ENCODE peak calls at places on chromosome 2, in four cellular contexts. U, H, I and N are unnamed samples.

GRCh38 chr2:147051248-147051647 is 793.6 kb upstream of the ACVR2A start:
- DNase-seq in U (no peak), H (no peak), I (no peak), N (no peak)

GRCh38 chr2:17311771-17312511 is 206.3 kb downstream of the RAD51AP2 start:
- DNase-seq in U (no peak), H (no peak), I (no peak), N (no peak)

GRCh38 chr2:221318751-221319150 is 253.4 kb downstream of the EPHA4 start:
- DNase-seq in U (no peak), H (no peak), I (no peak), N (no peak)

GRCh38 chr2:165193178-165193777 is 10.6 kb downstream of the SCN3A start:
- DNase-seq in U (no peak), H (no peak), I (no peak), N (peak)

GRCh38 chr2:595831-596592 is 81.2 kb downstream of the TMEM18 start:
- DNase-seq in U (no peak), H (peak), I (no peak), N (no peak)

GRCh38 chr2:127361929-127362328 is 25.8 kb downstream of the MAP3K2 start:
- DNase-seq in U (no peak), H (no peak), I (no peak), N (no peak)

GRCh38 chr2:165328272-165328671 is 89.1 kb downstream of the SCN2A start:
- DNase-seq in U (no peak), H (no peak), I (no peak), N (no peak)

GRCh38 chr2:161956751-161957150 is 117.3 kb downstream of the DPP4 start:
- DNase-seq in U (no peak), H (no peak), I (no peak), N (no peak)

GRCh38 chr2:101759162-101759561 is 61.7 kb downstream of the MAP4K4 start:
- DNase-seq in U (no peak), H (no peak), I (no peak), N (no peak)

GRCh38 chr2:144512421-144513272 is 7.3 kb downstream of the ZEB2 start:
- DNase-seq in U (no peak), H (no peak), I (no peak), N (no peak)

GRCh38 chr2:144290276-144290675 is 229.6 kb downstream of the ZEB2 start:
- DNase-seq in U (no peak), H (no peak), I (no peak), N (no peak)

GRCh38 chr2:191811807-191812602 is 34.9 kb downstream of the CAVIN2 start:
- DNase-seq in U (peak), H (peak), I (peak), N (no peak)

GRCh38 chr2:113980946-113981345 is 91.1 kb downstream of the ACTR3 start:
- DNase-seq in U (no peak), H (no peak), I (no peak), N (no peak)

GRCh38 chr2:64204006-64204632 is 59.9 kb upstream of the PELI1 start:
- DNase-seq in U (no peak), H (no peak), I (no peak), N (peak)

GRCh38 chr2:126761981-126762878 is 106.3 kb downstream of the GYPC start:
- DNase-seq in U (no peak), H (no peak), I (no peak), N (no peak)

GRCh38 chr2:234287650-234288049 is 209.2 kb downstream of the ARL4C start:
- DNase-seq in U (no peak), H (no peak), I (no peak), N (no peak)

GRCh38 chr2:43898134-43898957 is 59.6 kb downstream of the ABCG8 start:
- DNase-seq in U (peak), H (peak), I (peak), N (no peak)

GRCh38 chr2:239916205-239917127 is 108.7 kb downstream of the NDUFA10 start:
- DNase-seq in U (no peak), H (no peak), I (no peak), N (no peak)

GRCh38 chr2:240915526-240916335 is 9.6 kb downstream of the CROCC2 start:
- DNase-seq in U (no peak), H (no peak), I (no peak), N (no peak)

GRCh38 chr2:39706350-39706749 is 40.6 kb downstream of the TMEM178A start:
- DNase-seq in U (no peak), H (no peak), I (no peak), N (no peak)

GRCh38 chr2:120959426-120959825 is 223.8 kb downstream of the GLI2 start:
- DNase-seq in U (no peak), H (peak), I (no peak), N (no peak)

GRCh38 chr2:48496867-48497266 is 33.1 kb upstream of the STON1 start:
- DNase-seq in U (no peak), H (no peak), I (no peak), N (no peak)

GRCh38 chr2:73253400-73253799 is 19.3 kb downstream of the CCT7 start:
- DNase-seq in U (no peak), H (no peak), I (no peak), N (no peak)

GRCh38 chr2:31170071-31170698 is 31.9 kb upstream of the GALNT14 start:
- DNase-seq in U (peak), H (peak), I (peak), N (peak)

GRCh38 chr2:220104871-220105351 is 477.5 kb downstream of the SLC4A3 start:
- DNase-seq in U (no peak), H (peak), I (no peak), N (no peak)

GRCh38 chr2:1672738-1673137 is 71.6 kb downstream of the PXDN start:
- DNase-seq in U (no peak), H (no peak), I (no peak), N (no peak)

GRCh38 chr2:86107031-86107430 is 996 bp downstream of the PTCD3 start:
- DNase-seq in U (no peak), H (no peak), I (no peak), N (no peak)

GRCh38 chr2:216690451-216691209 is 4.7 kb downstream of the IGFBP5 start:
- DNase-seq in U (no peak), H (no peak), I (no peak), N (no peak)

GRCh38 chr2:20822535-20823490 is at the start of gene LDAH:
- DNase-seq in U (peak), H (peak), I (peak), N (peak)

GRCh38 chr2:214201892-214202291 is 209.0 kb upstream of the VWC2L start:
- DNase-seq in U (no peak), H (no peak), I (no peak), N (no peak)

GRCh38 chr2:218607436-218608115 is at the start of gene PLCD4:
- DNase-seq in U (no peak), H (peak), I (no peak), N (no peak)
- TF ChIP-seq NFIC in U (no peak), H (peak), I (no peak), N (no peak)

GRCh38 chr2:205700331-205701132 is 18.2 kb downstream of the NRP2 start:
- DNase-seq in U (no peak), H (no peak), I (peak), N (no peak)
- TF ChIP-seq FOXM1 in U (no peak), H (no peak), I (no peak), N (no peak)

DNA sequence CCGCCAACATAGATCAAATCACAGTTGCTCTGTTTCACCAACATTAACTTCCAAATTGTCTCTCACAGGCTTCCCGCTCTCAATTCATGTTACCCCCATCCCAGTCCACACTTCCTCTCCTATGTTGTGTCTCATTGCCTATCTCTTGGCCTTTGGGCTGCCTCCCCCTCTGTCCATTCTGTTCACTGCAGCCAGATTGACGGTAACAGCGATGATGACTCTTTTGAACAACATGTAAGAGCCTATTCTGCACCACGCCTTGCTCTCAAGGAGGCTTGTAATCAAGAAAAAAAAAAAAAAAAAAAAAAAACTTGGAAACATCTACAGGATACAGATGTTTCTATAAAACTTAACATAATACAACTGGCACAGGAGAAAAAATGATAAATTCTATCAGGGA is 77.3 kb upstream of the RMDN2 start:
- DNase-seq in U (no peak), H (no peak), I (no peak), N (no peak)
- TF ChIP-seq NFIC in U (no peak), H (no peak), I (no peak), N (no peak)

GRCh38 chr2:26251893-26252292 is 7.2 kb downstream of the HADHB start:
- DNase-seq in U (no peak), H (no peak), I (no peak), N (no peak)
- TF ChIP-seq FOXM1 in U (no peak), H (no peak), I (no peak), N (no peak)

GRCh38 chr2:33412920-33413319 is 63.5 kb upstream of the RASGRP3 start:
- DNase-seq in U (no peak), H (peak), I (peak), N (no peak)
- TF ChIP-seq NFIC in U (no peak), H (peak), I (no peak), N (no peak)

DNA sequence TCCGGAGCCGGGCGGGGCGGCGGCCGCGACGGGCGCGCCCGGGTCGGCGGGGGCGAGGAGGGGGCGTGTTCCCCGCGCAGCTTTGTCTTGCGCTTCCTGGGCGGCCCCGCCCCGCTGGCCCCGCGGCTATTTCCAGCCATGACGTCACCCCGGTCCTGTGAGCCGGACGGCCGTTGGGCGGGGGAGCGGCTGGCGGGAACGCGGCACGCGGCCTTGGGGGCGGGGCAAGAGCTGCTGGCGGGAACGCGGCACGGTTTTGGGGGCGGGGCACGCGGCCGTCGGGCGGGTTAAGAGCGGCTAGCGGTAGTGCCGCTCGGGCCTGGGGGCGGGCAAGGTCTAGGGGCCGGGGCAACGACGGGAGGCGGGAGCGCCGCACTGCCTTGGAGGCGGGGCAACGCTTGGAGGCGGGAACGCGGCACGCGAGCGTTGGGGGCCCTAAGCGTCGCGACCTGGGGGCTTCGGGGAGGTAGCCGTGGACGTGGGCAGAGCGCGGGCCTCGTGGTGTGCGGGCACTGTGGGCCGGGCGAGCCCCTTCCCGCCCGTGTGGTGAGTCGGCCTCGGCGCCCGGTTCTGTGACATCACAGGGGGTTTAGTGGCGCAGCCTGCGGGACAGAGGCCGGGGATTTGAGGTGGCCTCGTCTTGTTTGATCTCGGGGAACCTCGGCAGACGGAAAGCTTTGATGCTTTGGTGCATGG is 704 bp downstream of the KLF11 start:
- DNase-seq in U (peak), H (peak), I (peak), N (no peak)
- TF ChIP-seq FOXM1 in U (peak), H (no peak), I (no peak), N (no peak)

DNA sequence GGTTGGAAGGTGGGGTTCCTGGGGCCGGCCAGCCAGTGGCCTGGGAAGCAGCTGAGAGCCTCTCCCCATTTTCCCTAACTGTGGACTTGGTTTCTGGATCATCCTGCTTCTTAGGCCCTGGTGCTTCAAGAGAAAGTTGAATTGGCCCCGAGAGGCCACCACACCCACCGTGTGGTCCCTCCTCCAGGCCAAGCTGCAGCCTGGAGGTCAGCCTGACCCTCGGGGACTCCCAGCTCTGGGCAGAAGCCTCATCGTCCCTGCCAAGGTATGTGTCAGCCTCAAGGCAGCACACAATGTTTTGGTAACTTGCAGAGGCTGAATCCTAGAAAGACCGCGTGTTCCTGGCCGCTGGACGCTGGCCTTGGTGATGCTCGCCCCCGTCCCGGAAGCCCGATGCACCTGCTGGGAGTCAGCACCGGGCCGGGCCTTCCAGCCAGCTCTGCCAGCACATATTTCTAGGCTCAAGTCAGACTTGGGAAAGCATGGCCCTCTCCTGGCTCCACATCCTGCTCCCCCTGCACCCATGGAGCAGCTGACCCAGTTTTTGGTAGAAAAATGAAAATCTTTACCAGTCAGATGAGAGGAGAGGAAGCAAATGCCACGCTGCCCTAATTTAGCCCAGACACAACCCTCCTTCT is 72.6 kb downstream of the ACTR2 start:
- DNase-seq in U (no peak), H (no peak), I (no peak), N (no peak)
- TF ChIP-seq NFIC in U (no peak), H (no peak), I (no peak), N (no peak)

GRCh38 chr2:62577994-62578836 is 72.2 kb upstream of the TMEM17 start:
- DNase-seq in U (no peak), H (no peak), I (peak), N (no peak)
- TF ChIP-seq FOXM1 in U (no peak), H (peak), I (no peak), N (no peak)